ENCODE peak calls at places on chromosomes 3 and 15, in four cellular contexts. Y, G, Z and M are unnamed samples.

GRCh38 chr3:16842710-16843270 is 42.0 kb upstream of the PLCL2 start:
- DNase-seq in Y (no peak), G (no peak), Z (no peak), M (no peak)

GRCh38 chr3:124322966-124323365 is 331.0 kb upstream of the ROPN1 start:
- DNase-seq in Y (no peak), G (no peak), Z (no peak), M (no peak)

GRCh38 chr3:71130516-71131384 is 452.8 kb downstream of the FOXP1 start:
- DNase-seq in Y (peak; percentile 59), G (peak; percentile 57), Z (no peak), M (peak; percentile 46)

GRCh38 chr3:59559721-59560514 is 510.1 kb upstream of the CFAP20DC start:
- DNase-seq in Y (peak; percentile 100), G (no peak), Z (no peak), M (no peak)

GRCh38 chr3:37899101-37899707 is 37.5 kb downstream of the CTDSPL start:
- DNase-seq in Y (no peak), G (no peak), Z (no peak), M (no peak)

GRCh38 chr15:70508561-70509281 is 254.6 kb downstream of the UACA start:
- DNase-seq in Y (peak; percentile 95), G (no peak), Z (no peak), M (no peak)

GRCh38 chr15:98286831-98287230 is 326.3 kb downstream of the ARRDC4 start:
- DNase-seq in Y (peak; percentile 28), G (no peak), Z (no peak), M (no peak)

GRCh38 chr15:77187751-77188464 is 117.0 kb upstream of the TSPAN3 start:
- DNase-seq in Y (peak; percentile 28), G (peak; percentile 58), Z (no peak), M (no peak)

GRCh38 chr3:159502986-159503385 is 485.6 kb upstream of the IL12A start:
- DNase-seq in Y (no peak), G (no peak), Z (no peak), M (no peak)

GRCh38 chr3:104745313-104745712 is 621.4 kb upstream of the ALCAM start:
- DNase-seq in Y (no peak), G (no peak), Z (no peak), M (no peak)

GRCh38 chr15:31442203-31443090 is 115.8 kb downstream of the KLF13 start:
- DNase-seq in Y (peak; percentile 93), G (no peak), Z (no peak), M (no peak)

GRCh38 chr3:51681453-51681852 is 10.4 kb downstream of the TEX264 start:
- DNase-seq in Y (peak; percentile 68), G (peak; percentile 30), Z (no peak), M (no peak)

GRCh38 chr3:32930161-32930560 is 21.3 kb upstream of the CCR4 start:
- DNase-seq in Y (no peak), G (no peak), Z (no peak), M (no peak)

GRCh38 chr15:98154863-98155262 is 194.4 kb downstream of the ARRDC4 start:
- DNase-seq in Y (peak; percentile 97), G (no peak), Z (no peak), M (no peak)

GRCh38 chr3:156010829-156011228 is 109.5 kb upstream of the KCNAB1 start:
- DNase-seq in Y (peak; percentile 39), G (no peak), Z (no peak), M (peak; percentile 49)

GRCh38 chr15:91942676-91943417 is 89.3 kb downstream of the SLCO3A1 start:
- DNase-seq in Y (peak; percentile 98), G (peak; percentile 95), Z (no peak), M (no peak)

GRCh38 chr3:176147251-176147650 is 1050.0 kb downstream of the TBL1XR1 start:
- DNase-seq in Y (no peak), G (no peak), Z (no peak), M (no peak)

GRCh38 chr15:29672923-29673809 is 149.1 kb downstream of the TJP1 start:
- DNase-seq in Y (peak; percentile 21), G (no peak), Z (no peak), M (no peak)

GRCh38 chr15:48617619-48618018 is 27.9 kb downstream of the FBN1 start:
- DNase-seq in Y (no peak), G (peak; percentile 34), Z (no peak), M (no peak)

GRCh38 chr3:150407818-150408231 is 273 bp upstream of the TSC22D2 start:
- DNase-seq in Y (peak; percentile 70), G (peak; percentile 94), Z (peak; percentile 28), M (no peak)

GRCh38 chr15:101162701-101163483 is 89.0 kb downstream of the CHSY1 start:
- DNase-seq in Y (no peak), G (no peak), Z (no peak), M (peak; percentile 78)

GRCh38 chr15:41502787-41503668 is 9.4 kb downstream of the ITPKA start:
- DNase-seq in Y (no peak), G (no peak), Z (peak; percentile 75), M (no peak)

GRCh38 chr15:41506796-41507341 is 6.8 kb downstream of the LTK start:
- DNase-seq in Y (no peak), G (no peak), Z (peak; percentile 65), M (no peak)

GRCh38 chr15:41503669-41504010 is 10.0 kb downstream of the ITPKA start:
- DNase-seq in Y (no peak), G (no peak), Z (no peak), M (no peak)

GRCh38 chr15:41505776-41506175 is 7.9 kb downstream of the LTK start:
- DNase-seq in Y (no peak), G (no peak), Z (no peak), M (no peak)

DNA sequence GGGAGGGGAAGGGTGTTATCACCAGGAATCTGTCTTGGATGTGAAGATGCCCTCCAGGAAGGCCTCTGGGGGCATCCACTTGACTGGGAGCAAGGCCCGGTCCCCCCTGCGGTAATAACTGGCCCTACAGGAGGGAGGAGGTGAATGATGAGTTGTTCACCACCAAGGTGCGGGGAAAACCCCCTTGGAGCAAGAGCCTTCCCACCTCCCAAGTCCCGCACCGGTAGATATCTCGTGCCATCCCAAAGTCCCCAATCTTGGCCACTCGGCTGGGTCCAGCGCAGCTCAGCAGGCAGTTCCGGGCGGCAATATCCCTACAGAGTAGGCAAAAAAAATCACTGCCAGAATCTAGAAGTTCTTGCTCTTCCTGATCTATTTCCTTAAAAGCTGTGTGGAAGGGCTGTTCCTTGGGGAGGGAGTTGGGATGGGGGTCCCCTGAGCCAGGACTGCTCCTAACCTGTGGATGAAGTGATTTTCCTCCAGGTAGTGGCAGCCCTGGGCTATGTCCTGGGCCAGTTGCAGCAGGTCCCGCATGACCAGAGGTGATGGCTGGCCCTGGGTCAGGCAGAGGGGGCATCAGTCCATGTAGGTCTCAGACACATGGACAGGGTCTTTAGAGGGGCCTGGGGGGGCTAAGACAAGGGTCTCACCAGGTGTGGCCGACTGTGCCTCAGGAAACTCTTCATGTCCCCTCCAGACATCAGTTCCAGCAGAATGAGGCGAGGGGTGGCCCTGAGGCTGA is 8.7 kb downstream of the LTK start:
- DNase-seq in Y (no peak), G (no peak), Z (no peak), M (no peak)
- H3K27me3 ChIP-seq in Y (peaks cover 30% of the 10 kb centered on the region), G (no peaks in the 10 kb centered on the region), Z (peaks cover 55% of the 10 kb centered on the region), M (peaks cover 13% of the 10 kb centered on the region)

GRCh38 chr3:13380991-13381390 is 39.1 kb downstream of the NUP210 start:
- DNase-seq in Y (no peak), G (no peak), Z (no peak), M (no peak)
- H3K27me3 ChIP-seq in Y (no peaks in the 10 kb centered on the region), G (no peaks in the 10 kb centered on the region), Z (no peaks in the 10 kb centered on the region), M (no peaks in the 10 kb centered on the region)

DNA sequence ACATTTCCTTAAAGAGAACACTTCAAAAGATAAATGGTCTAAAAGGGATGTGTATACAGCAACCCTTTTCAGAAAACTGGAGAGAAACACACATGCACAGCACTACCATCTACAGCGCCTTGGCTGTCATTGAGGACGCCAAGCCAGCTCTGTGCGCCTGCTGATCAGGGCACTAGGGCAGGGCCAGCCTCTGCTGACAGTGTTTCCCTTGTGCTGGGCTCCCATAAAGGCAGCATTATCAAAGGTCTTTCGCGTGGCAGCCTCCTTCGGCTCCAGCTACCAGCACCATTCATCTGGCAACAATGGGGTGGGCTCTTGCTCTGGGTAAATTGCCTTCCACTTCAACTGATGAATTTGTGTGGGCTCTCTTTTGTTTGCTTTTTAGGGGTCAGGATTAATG is 53.4 kb downstream of the LDHAL6B start:
- DNase-seq in Y (no peak), G (no peak), Z (no peak), M (peak; percentile 93)
- H3K27me3 ChIP-seq in Y (no peaks in the 10 kb centered on the region), G (no peaks in the 10 kb centered on the region), Z (no peaks in the 10 kb centered on the region), M (no peaks in the 10 kb centered on the region)

DNA sequence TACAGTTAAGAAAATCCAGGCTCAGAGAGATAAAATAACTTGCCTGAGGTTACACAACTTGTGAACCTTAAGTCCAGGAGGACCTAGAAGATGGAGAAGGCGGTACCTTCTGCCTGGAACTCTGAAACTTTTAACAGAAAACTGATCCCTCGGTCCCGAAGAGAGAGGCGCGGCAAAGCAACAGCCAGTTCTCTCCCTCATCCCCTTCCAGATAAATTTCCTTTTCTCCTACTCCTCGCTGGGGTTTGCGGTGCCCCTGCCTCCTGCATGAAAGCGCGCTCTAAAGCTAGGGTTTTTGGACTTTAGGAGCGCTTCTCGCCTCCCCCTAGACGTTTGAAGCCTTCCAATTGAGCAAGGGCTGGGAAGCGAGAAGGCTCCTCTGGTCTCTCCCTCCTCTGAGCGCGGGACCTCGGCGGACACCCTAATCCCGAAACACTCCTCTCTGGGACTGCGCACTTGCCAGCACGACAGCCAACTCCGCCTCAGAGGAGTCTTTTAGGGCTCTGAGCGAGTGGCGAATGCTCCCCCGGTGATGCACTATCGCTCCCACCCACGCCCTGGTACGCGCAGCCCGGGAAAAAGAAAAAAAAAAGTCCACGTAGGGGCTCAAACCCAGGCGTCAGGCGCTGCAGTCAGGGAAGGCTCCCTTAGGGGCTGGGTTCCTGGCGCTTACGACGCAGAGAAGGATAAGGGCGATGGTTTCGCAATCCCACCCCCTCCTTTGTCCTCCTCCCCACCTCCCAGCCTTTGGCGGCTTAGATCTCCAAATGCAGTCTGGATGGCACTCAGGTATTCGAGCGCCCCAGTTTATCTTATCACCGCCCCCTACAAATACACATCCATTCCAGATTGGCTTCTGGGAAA is 7.9 kb upstream of the EOMES start:
- DNase-seq in Y (no peak), G (no peak), Z (peak; percentile 60), M (no peak)
- H3K27me3 ChIP-seq in Y (peaks cover 50% of the 10 kb centered on the region), G (no peaks in the 10 kb centered on the region), Z (peaks cover 71% of the 10 kb centered on the region), M (peaks cover 65% of the 10 kb centered on the region)